ENCODE peak calls at places on chromosomes 2 and 18, in ten cellular contexts. R is cardiac muscle cell, P is ovary, H is neural progenitor cell, U is fibroblast of lung, C is adrenal gland, K is HCT116, J is hepatocyte, M is uterus, D is left ventricle myocardium inferior. X is an unnamed sample. For H3K4me1 and H3K27me3, the result is how much of the 10 kb centered on the place peaks cover.

GRCh38 chr2:50529600-50530218 is 502.2 kb downstream of the NRXN1 start:
- DNase-seq in R (peak), P (no peak), H (peak), U (peak), C (no peak), K (peak), J (peak), M (no peak), D (no peak), X (no peak)

GRCh38 chr2:29786361-29786760 is 135.0 kb downstream of the ALK start:
- DNase-seq in R (no peak), P (no peak), H (no peak), U (no peak), C (no peak), K (no peak), J (peak), M (no peak), D (no peak), X (no peak)

GRCh38 chr18:35203001-35203553 is 37.8 kb upstream of the ZNF397 start:
- DNase-seq in R (peak), P (no peak), H (no peak), U (no peak), C (no peak), K (no peak), J (no peak), M (no peak), D (no peak), X (no peak)

GRCh38 chr2:236986524-236987330 is 99.0 kb upstream of the COPS8 start:
- DNase-seq in R (no peak), P (no peak), H (no peak), U (no peak), C (no peak), K (no peak), J (no peak), M (no peak), D (no peak), X (no peak)

GRCh38 chr2:25586726-25587144 is 86.6 kb downstream of the DTNB start:
- DNase-seq in R (no peak), P (no peak), H (peak), U (no peak), C (no peak), K (no peak), J (no peak), M (no peak), D (no peak), X (no peak)

GRCh38 chr2:238670341-238670681 is 177.6 kb upstream of the TWIST2 start:
- DNase-seq in R (no peak), P (no peak), H (no peak), U (no peak), C (no peak), K (no peak), J (no peak), M (no peak), D (no peak), X (no peak)

GRCh38 chr2:75424936-75425619 is 135.7 kb downstream of the EVA1A start:
- DNase-seq in R (peak), P (no peak), H (peak), U (peak), C (no peak), K (no peak), J (no peak), M (no peak), D (no peak), X (no peak)

GRCh38 chr2:36486546-36487044 is 111.4 kb downstream of the FEZ2 start:
- DNase-seq in R (peak), P (no peak), H (no peak), U (peak), C (no peak), K (no peak), J (no peak), M (no peak), D (no peak), X (no peak)

GRCh38 chr2:216596234-216596985 is 36.8 kb upstream of the IGFBP2 start:
- DNase-seq in R (peak), P (no peak), H (no peak), U (peak), C (peak), K (no peak), J (peak), M (peak), D (no peak), X (no peak)

GRCh38 chr2:226796840-226797288 is 2.8 kb downstream of the IRS1 start:
- DNase-seq in R (no peak), P (peak), H (no peak), U (peak), C (peak), K (no peak), J (peak), M (peak), D (peak), X (peak)

GRCh38 chr2:190093793-190094192 is 31.3 kb upstream of the MSTN start:
- DNase-seq in R (peak), P (no peak), H (no peak), U (peak), C (peak), K (no peak), J (peak), M (peak), D (no peak), X (peak)

GRCh38 chr2:190084704-190085103 is 22.2 kb upstream of the MSTN start:
- DNase-seq in R (no peak), P (no peak), H (no peak), U (no peak), C (no peak), K (no peak), J (no peak), M (no peak), D (no peak), X (no peak)

GRCh38 chr2:190090148-190090547 is 27.6 kb upstream of the MSTN start:
- DNase-seq in R (no peak), P (no peak), H (no peak), U (no peak), C (no peak), K (no peak), J (no peak), M (no peak), D (no peak), X (no peak)

GRCh38 chr2:190094471-190094870 is 31.9 kb upstream of the MSTN start:
- DNase-seq in R (no peak), P (no peak), H (no peak), U (no peak), C (no peak), K (no peak), J (no peak), M (no peak), D (no peak), X (no peak)

GRCh38 chr2:190088917-190089316 is 26.4 kb upstream of the MSTN start:
- DNase-seq in R (peak), P (peak), H (peak), U (peak), C (peak), K (peak), J (peak), M (peak), D (no peak), X (no peak)
- TF ChIP-seq CTCF in R (peak), P (peak), H (peak), U (peak), C (peak), K (peak), J (peak), M (peak), D (peak), X (peak)

GRCh38 chr2:15142069-15142689 is 419.0 kb downstream of the NBAS start:
- DNase-seq in R (no peak), P (no peak), H (no peak), U (peak), C (no peak), K (no peak), J (no peak), M (no peak), D (no peak), X (no peak)
- H3K4me1 ChIP-seq in R (under half), P (under half), H (under half), U (under half), C (under half), K (under half), J (under half), M (under half), D (under half), X (under half)

GRCh38 chr18:48049757-48050156 is 119.3 kb upstream of the SMAD2 start:
- DNase-seq in R (no peak), P (no peak), H (no peak), U (no peak), C (no peak), K (no peak), J (no peak), M (no peak), D (no peak), X (no peak)
- H3K27me3 ChIP-seq in R (under half), P (under half), H (under half), U (under half), C (under half), K (under half), J (under half), M (under half), D (under half), X (under half)

GRCh38 chr2:197037863-197038398 is 111.4 kb upstream of the PGAP1 start:
- DNase-seq in R (no peak), P (no peak), H (no peak), U (no peak), C (no peak), K (no peak), J (no peak), M (no peak), D (no peak), X (no peak)
- TF ChIP-seq CTCF in R (no peak), P (no peak), H (peak), U (no peak), C (no peak), K (peak), J (no peak), M (no peak), D (no peak), X (no peak)

GRCh38 chr2:33607905-33608304 is 8.8 kb upstream of the FAM98A start:
- DNase-seq in R (peak), P (no peak), H (no peak), U (no peak), C (no peak), K (no peak), J (no peak), M (no peak), D (no peak), X (no peak)

GRCh38 chr2:33605059-33605458 is 6.0 kb upstream of the FAM98A start:
- DNase-seq in R (no peak), P (no peak), H (no peak), U (no peak), C (no peak), K (no peak), J (no peak), M (no peak), D (no peak), X (no peak)

GRCh38 chr2:33607137-33607781 is 8.2 kb upstream of the FAM98A start:
- DNase-seq in R (no peak), P (no peak), H (no peak), U (no peak), C (no peak), K (no peak), J (no peak), M (no peak), D (no peak), X (no peak)

GRCh38 chr2:33603416-33603815 is 4.3 kb upstream of the FAM98A start:
- DNase-seq in R (no peak), P (no peak), H (no peak), U (no peak), C (no peak), K (no peak), J (no peak), M (no peak), D (no peak), X (no peak)

DNA sequence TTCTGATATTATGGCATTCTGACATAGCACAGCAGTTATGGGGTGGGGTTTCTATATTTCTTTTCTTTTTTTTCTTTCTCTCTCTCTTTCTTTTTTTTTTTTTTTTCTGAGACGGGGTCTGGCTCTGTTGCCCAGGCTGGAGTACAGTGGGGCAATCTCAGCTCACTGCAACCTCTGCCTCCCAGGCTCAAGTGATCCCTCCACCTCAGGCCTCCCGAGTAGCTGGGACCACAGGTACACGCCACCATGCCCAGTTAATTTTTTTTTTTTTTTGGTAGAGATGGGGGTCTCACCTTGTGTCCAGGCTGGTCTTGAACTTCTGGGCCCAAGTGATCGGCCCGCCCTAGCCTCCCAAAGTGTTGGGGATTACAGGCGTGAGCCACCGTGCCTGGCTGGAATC is 7.5 kb upstream of the FAM98A start:
- DNase-seq in R (no peak), P (no peak), H (no peak), U (no peak), C (no peak), K (no peak), J (no peak), M (no peak), D (no peak), X (no peak)
- H3K4me1 ChIP-seq in R (under half), P (under half), H (under half), U (under half), C (under half), K (under half), J (under half), M (under half), D (under half), X (under half)

X was measured in heart right ventricle.